ENCODE peak calls at places on chromosomes 5 and 9, in eight cellular contexts. A is CD8-positive, alpha-beta memory T cell; V is T-helper 1 cell; C is Ammon's horn; J is glomerular endothelial cell; E is omental fat pad; R is activated CD4-positive, CD25-positive, alpha-beta regulatory T cell; K is WTC11. X is an unnamed sample.

GRCh38 chr5:87048156-87048555 is 219.5 kb upstream of the RASA1 start:
- DNase-seq in A (no peak), J (no peak), K (no peak), E (no peak), V (peak; percentile 12), R (no peak), C (no peak), X (no peak)

GRCh38 chr9:136095028-136095494 is at the start of gene NACC2:
- DNase-seq in A (no peak), V (no peak), R (no peak), C (no peak), J (no peak), K (peak; percentile 49), E (no peak), X (no peak)

GRCh38 chr5:179304871-179305270 is 40.4 kb downstream of the ADAMTS2 start:
- DNase-seq in K (no peak), C (no peak), J (no peak), A (no peak), E (no peak), R (no peak), V (no peak), X (no peak)

GRCh38 chr9:120616961-120617636 is 37.1 kb upstream of the CDK5RAP2 start:
- DNase-seq in K (no peak), V (no peak), J (no peak), A (no peak), E (no peak), R (no peak), C (no peak), X (no peak)

GRCh38 chr9:69085523-69086283 is 50.2 kb downstream of the FXN start:
- DNase-seq in J (no peak), A (no peak), K (no peak), V (no peak), C (no peak), E (no peak), R (no peak), X (no peak)

GRCh38 chr9:90141723-90142122 is 500.9 kb downstream of the DIRAS2 start:
- DNase-seq in C (no peak), K (no peak), A (no peak), R (no peak), J (no peak), E (no peak), V (no peak), X (no peak)

GRCh38 chr5:90233496-90233895 is 176.1 kb downstream of the CETN3 start:
- DNase-seq in K (no peak), C (no peak), J (no peak), E (no peak), V (no peak), A (no peak), R (no peak), X (no peak)

GRCh38 chr5:150587016-150587415 is 53.4 kb upstream of the SYNPO start:
- DNase-seq in V (no peak), E (no peak), R (no peak), K (no peak), J (no peak), C (no peak), A (no peak), X (no peak)

GRCh38 chr9:18467696-18468095 is 6.3 kb upstream of the ADAMTSL1 start:
- DNase-seq in A (no peak), J (no peak), C (no peak), E (no peak), V (no peak), K (no peak), R (no peak), X (no peak)

GRCh38 chr9:134396825-134397224 is 70.6 kb downstream of the RXRA start:
- DNase-seq in V (peak; percentile 64), A (peak; percentile 70), K (no peak), R (peak; percentile 33), E (no peak), J (no peak), C (no peak), X (no peak)

GRCh38 chr5:156479864-156480263 is 152.9 kb downstream of the SGCD start:
- DNase-seq in V (peak; percentile 54), K (no peak), E (no peak), A (no peak), C (no peak), R (no peak), J (no peak), X (no peak)

GRCh38 chr9:82553654-82554366 is 509.1 kb downstream of the RASEF start:
- DNase-seq in R (no peak), V (no peak), C (no peak), E (no peak), K (no peak), A (no peak), J (no peak), X (no peak)

GRCh38 chr9:13719410-13719809 is 439.9 kb upstream of the MPDZ start:
- DNase-seq in E (no peak), C (no peak), A (no peak), K (no peak), J (no peak), R (no peak), V (no peak), X (no peak)

GRCh38 chr5:72366324-72366976 is 46.3 kb downstream of the PTCD2 start:
- DNase-seq in R (no peak), E (peak; percentile 54), A (no peak), C (peak; percentile 85), V (peak; percentile 45), K (peak; percentile 36), J (no peak), X (peak; percentile 37)

GRCh38 chr9:110141118-110141797 is 66.7 kb downstream of the C9orf152 start:
- DNase-seq in V (no peak), C (no peak), J (no peak), R (no peak), E (peak; percentile 53), K (no peak), A (no peak), X (no peak)

GRCh38 chr5:131795879-131796792 is 681 bp downstream of the FNIP1 start:
- DNase-seq in V (no peak), A (peak; percentile 71), K (peak; percentile 52), J (no peak), C (peak; percentile 70), E (peak; percentile 38), R (peak; percentile 43), X (peak; percentile 33)

GRCh38 chr9:134390947-134391318 is 64.7 kb downstream of the RXRA start:
- DNase-seq in A (no peak), E (no peak), R (no peak), J (no peak), K (no peak), V (no peak), C (no peak), X (peak; percentile 30)

GRCh38 chr5:58016329-58016728 is 443.6 kb downstream of the PLK2 start:
- DNase-seq in E (no peak), C (no peak), K (no peak), J (no peak), R (no peak), A (no peak), V (no peak), X (no peak)

GRCh38 chr9:107711528-107711927 is 222.0 kb upstream of the KLF4 start:
- DNase-seq in R (no peak), E (no peak), V (no peak), C (no peak), J (peak; percentile 76), A (no peak), K (no peak), X (no peak)

GRCh38 chr5:62143268-62144229 is 162.5 kb upstream of the KIF2A start:
- DNase-seq in R (no peak), J (no peak), K (no peak), A (no peak), V (no peak), E (no peak), C (peak; percentile 49), X (no peak)

GRCh38 chr5:66306844-66307315 is 162.8 kb downstream of the SREK1 start:
- DNase-seq in K (no peak), V (no peak), A (no peak), J (no peak), C (no peak), R (no peak), E (no peak), X (no peak)

GRCh38 chr9:122228191-122228905 is 409 bp downstream of the LHX6 start:
- DNase-seq in A (no peak), V (no peak), E (no peak), R (no peak), C (no peak), J (no peak), K (peak; percentile 56), X (no peak)

GRCh38 chr9:76618762-76619161 is 145.5 kb upstream of the PCA3 start:
- DNase-seq in C (no peak), E (no peak), K (no peak), V (no peak), A (no peak), R (no peak), J (no peak), X (no peak)

GRCh38 chr5:154092356-154092755 is 53.6 kb downstream of the MFAP3 start:
- DNase-seq in E (no peak), V (no peak), R (no peak), K (no peak), J (no peak), A (no peak), C (no peak), X (no peak)

GRCh38 chr5:41856644-41857491 is 13.4 kb downstream of the OXCT1 start:
- DNase-seq in E (no peak), J (peak; percentile 77), V (peak; percentile 68), R (peak; percentile 13), A (peak; percentile 65), C (peak; percentile 86), K (peak; percentile 30), X (peak; percentile 57)

GRCh38 chr9:75889977-75890540 is 414 bp upstream of the PCSK5 start:
- DNase-seq in C (peak; percentile 65), R (no peak), E (no peak), V (no peak), A (no peak), K (no peak), J (peak; percentile 68), X (no peak)

GRCh38 chr9:22256381-22256780 is 190.2 kb upstream of the DMRTA1 start:
- DNase-seq in E (no peak), J (no peak), A (no peak), K (no peak), R (no peak), C (no peak), V (no peak), X (no peak)

GRCh38 chr5:53594419-53594818 is 34.0 kb downstream of the NDUFS4 start:
- DNase-seq in A (no peak), J (no peak), K (no peak), E (no peak), V (no peak), R (no peak), C (no peak), X (no peak)

GRCh38 chr5:87101321-87101720 is 166.4 kb upstream of the RASA1 start:
- DNase-seq in A (no peak), R (no peak), C (no peak), K (no peak), E (no peak), V (no peak), J (no peak), X (no peak)

GRCh38 chr5:60325870-60326269 is 374.1 kb downstream of the DEPDC1B start:
- DNase-seq in E (no peak), K (no peak), R (no peak), C (no peak), J (no peak), V (no peak), A (no peak), X (no peak)

GRCh38 chr5:77637170-77638074 is 1.1 kb downstream of the OTP start:
- DNase-seq in V (no peak), K (no peak), E (no peak), R (no peak), C (no peak), A (no peak), J (no peak), X (no peak)

GRCh38 chr5:116887104-116887503 is 312.5 kb upstream of the SEMA6A start:
- DNase-seq in E (no peak), C (no peak), A (no peak), R (no peak), V (no peak), K (no peak), J (no peak), X (no peak)

GRCh38 chr9:81037889-81038288 is 651.5 kb downstream of the TLE1 start:
- DNase-seq in E (no peak), R (no peak), C (no peak), V (no peak), K (no peak), A (no peak), J (no peak), X (no peak)

GRCh38 chr9:33453286-33453882 is 6.0 kb upstream of the AQP3 start:
- DNase-seq in J (no peak), K (no peak), E (no peak), A (no peak), C (no peak), V (no peak), R (no peak), X (no peak)

X was measured in memory B cell.